ENCODE peak calls at places on chromosome 9, in eight cellular contexts. R is NCI-H460; V is memory B cell; L is NCI-H226; F is esophagus squamous epithelium; Z is activated T-cell treated with anti-CD3 and anti-CD28 coated beads, Interleukin-2, amount 50 U/mL, for 72 hours; I is adipocyte; J is IMR-90. E is an unnamed sample.

GRCh38 chr9:16505159-16505558 is 365.3 kb downstream of the BNC2 start:
- DNase-seq in F (no peak), L (peak), R (no peak), Z (no peak), J (peak), I (peak), V (no peak), E (peak)

GRCh38 chr9:68981825-68982224 is 32.1 kb downstream of the PRKACG start:
- DNase-seq in R (no peak), F (no peak), V (no peak), I (no peak), L (no peak), Z (no peak), J (no peak), E (peak)

GRCh38 chr9:1460143-1460769 is 410.1 kb downstream of the DMRT2 start:
- DNase-seq in F (no peak), L (no peak), J (no peak), R (no peak), Z (no peak), I (no peak), V (no peak), E (no peak)

GRCh38 chr9:116899337-116900006 is 212.4 kb downstream of the TRIM32 start:
- DNase-seq in L (no peak), I (no peak), R (no peak), Z (no peak), F (no peak), V (no peak), J (peak), E (peak)

GRCh38 chr9:114214181-114214580 is 58.8 kb downstream of the COL27A1 start:
- DNase-seq in I (peak), J (peak), Z (no peak), L (no peak), V (no peak), F (no peak), R (no peak), E (peak)

GRCh38 chr9:7174884-7175283 is 417.1 kb downstream of the KDM4C start:
- DNase-seq in F (no peak), L (no peak), Z (no peak), R (no peak), J (no peak), I (no peak), V (no peak), E (peak)

GRCh38 chr9:12554636-12555035 is 138.5 kb upstream of the TYRP1 start:
- DNase-seq in Z (no peak), J (peak), F (no peak), I (peak), L (no peak), R (no peak), V (no peak), E (no peak)

GRCh38 chr9:110031511-110032173 is 176.3 kb downstream of the C9orf152 start:
- DNase-seq in L (peak), J (peak), V (no peak), Z (no peak), I (peak), F (no peak), R (no peak), E (peak)

GRCh38 chr9:35287986-35288515 is 126.2 kb downstream of the UNC13B start:
- DNase-seq in V (no peak), F (no peak), J (peak), Z (no peak), L (no peak), I (no peak), R (no peak), E (peak)

GRCh38 chr9:135550344-135550918 is 4.5 kb downstream of the OBP2A start:
- DNase-seq in J (no peak), I (no peak), L (no peak), Z (no peak), F (no peak), R (no peak), V (no peak), E (no peak)

GRCh38 chr9:112396872-112397271 is 17.0 kb downstream of the HSDL2 start:
- DNase-seq in Z (no peak), V (no peak), R (no peak), J (no peak), F (no peak), L (no peak), I (no peak), E (no peak)

GRCh38 chr9:68955281-68955680 is 58.6 kb downstream of the PRKACG start:
- DNase-seq in F (no peak), R (no peak), I (no peak), J (no peak), Z (no peak), L (no peak), V (no peak), E (no peak)

GRCh38 chr9:128640626-128641025 is 16.0 kb downstream of the DYNC2I2 start:
- DNase-seq in Z (no peak), I (no peak), V (no peak), F (no peak), R (no peak), L (no peak), J (no peak), E (no peak)

GRCh38 chr9:98536542-98537173 is 172.1 kb downstream of the GABBR2 start:
- DNase-seq in J (no peak), Z (peak), F (no peak), L (no peak), R (no peak), V (no peak), I (no peak), E (no peak)

GRCh38 chr9:130927995-130928900 is 10.8 kb downstream of the FIBCD1 start:
- DNase-seq in V (no peak), J (peak), F (no peak), L (peak), Z (no peak), I (peak), R (no peak), E (peak)

GRCh38 chr9:72931437-72931836 is 21.4 kb downstream of the ALDH1A1 start:
- DNase-seq in Z (no peak), I (peak), F (no peak), J (no peak), V (no peak), L (no peak), R (no peak), E (peak)

GRCh38 chr9:17134396-17134842 is 421 bp upstream of the CNTLN start:
- DNase-seq in F (no peak), V (no peak), I (peak), L (no peak), J (peak), R (no peak), Z (no peak), E (no peak)

GRCh38 chr9:110187126-110187525 is 20.8 kb downstream of the C9orf152 start:
- DNase-seq in Z (no peak), F (no peak), J (no peak), R (no peak), L (no peak), I (no peak), V (no peak), E (no peak)

GRCh38 chr9:91421022-91421765 is 2.4 kb downstream of the NFIL3 start:
- DNase-seq in L (no peak), R (no peak), F (no peak), V (no peak), I (peak), Z (peak), J (peak), E (peak)

GRCh38 chr9:74006935-74007334 is 490.2 kb upstream of the RORB start:
- DNase-seq in I (peak), J (no peak), Z (no peak), L (peak), R (no peak), F (no peak), V (no peak), E (no peak)

GRCh38 chr9:127049044-127049443 is 73.4 kb downstream of the ANGPTL2 start:
- DNase-seq in L (peak), F (no peak), Z (peak), J (peak), I (peak), V (no peak), R (peak), E (peak)

GRCh38 chr9:23621924-23622323 is 204.1 kb downstream of the ELAVL2 start:
- DNase-seq in V (no peak), Z (no peak), R (no peak), J (no peak), F (no peak), I (no peak), L (no peak), E (no peak)

GRCh38 chr9:128724744-128725211 is 851 bp upstream of the ZDHHC12 start:
- DNase-seq in I (peak), Z (peak), R (peak), F (no peak), L (peak), J (peak), V (no peak), E (peak)

GRCh38 chr9:112033237-112034215 is 136.9 kb downstream of the UGCG start:
- DNase-seq in J (no peak), V (no peak), Z (no peak), F (no peak), L (no peak), R (no peak), I (no peak), E (no peak)

GRCh38 chr9:99819484-99820329 is 2.0 kb upstream of the NR4A3 start:
- DNase-seq in J (peak), Z (peak), F (peak), V (peak), R (peak), I (peak), L (peak), E (peak)

GRCh38 chr9:117407436-117408022 is 7.3 kb downstream of the ASTN2 start:
- DNase-seq in L (no peak), V (no peak), F (no peak), R (no peak), J (no peak), I (no peak), Z (no peak), E (no peak)

E was measured in EH.